ENCODE peak calls at places on chromosome 17, in six cellular contexts. R, N, L, T, J and O are unnamed samples.

GRCh38 chr17:2547176-2547575 is 35.5 kb upstream of the METTL16 start:
- DNase-seq in R (peak), N (no peak), L (no peak), T (no peak), J (no peak), O (no peak)

GRCh38 chr17:58083491-58084316 is 485 bp downstream of the DYNLL2 start:
- DNase-seq in R (peak), N (peak), L (peak), T (peak), J (peak), O (peak)

GRCh38 chr17:72967963-72968585 is 124.4 kb downstream of the SLC39A11 start:
- DNase-seq in R (no peak), N (no peak), L (no peak), T (no peak), J (no peak), O (no peak)

GRCh38 chr17:21365016-21365415 is 11.1 kb upstream of the KCNJ12 start:
- DNase-seq in R (no peak), N (no peak), L (no peak), T (no peak), J (no peak), O (no peak)

GRCh38 chr17:58758890-58759289 is 3.2 kb downstream of the PPM1E start:
- DNase-seq in R (no peak), N (no peak), L (no peak), T (no peak), J (no peak), O (no peak)

GRCh38 chr17:81315885-81316391 is 20.8 kb upstream of the SLC38A10 start:
- DNase-seq in R (no peak), N (no peak), L (no peak), T (no peak), J (no peak), O (no peak)

GRCh38 chr17:48037036-48037881 is at the start of gene COPZ2:
- DNase-seq in R (peak), N (peak), L (no peak), T (peak), J (peak), O (peak)

GRCh38 chr17:19720210-19720475 is 3.8 kb upstream of the SLC47A2 start:
- DNase-seq in R (no peak), N (no peak), L (no peak), T (no peak), J (no peak), O (no peak)

GRCh38 chr17:18946536-18946935 is 5.4 kb upstream of the SLC5A10 start:
- DNase-seq in R (no peak), N (no peak), L (no peak), T (no peak), J (peak), O (no peak)

GRCh38 chr17:75645889-75646625 is 12.8 kb downstream of the SMIM5 start:
- DNase-seq in R (peak), N (no peak), L (peak), T (no peak), J (peak), O (no peak)

GRCh38 chr17:57068222-57068658 is 16.8 kb upstream of the AKAP1 start:
- DNase-seq in R (no peak), N (no peak), L (no peak), T (no peak), J (peak), O (no peak)

GRCh38 chr17:10737168-10737622 is 7.4 kb upstream of the TMEM220 start:
- DNase-seq in R (peak), N (peak), L (peak), T (peak), J (peak), O (peak)

GRCh38 chr17:3554440-3554839 is 3.2 kb downstream of the TRPV3 start:
- DNase-seq in R (no peak), N (no peak), L (no peak), T (no peak), J (peak), O (no peak)

GRCh38 chr17:15981208-15981607 is 18.3 kb downstream of the ZSWIM7 start:
- DNase-seq in R (no peak), N (no peak), L (no peak), T (no peak), J (no peak), O (no peak)

GRCh38 chr17:70034158-70034557 is 40.9 kb upstream of the KCNJ16 start:
- DNase-seq in R (peak), N (no peak), L (no peak), T (no peak), J (no peak), O (no peak)

GRCh38 chr17:20300399-20301037 is 166.8 kb downstream of the LGALS9B start:
- DNase-seq in R (peak), N (peak), L (no peak), T (no peak), J (peak), O (no peak)

GRCh38 chr17:30372755-30373154 is 6.0 kb upstream of the CPD start:
- DNase-seq in R (no peak), N (no peak), L (no peak), T (no peak), J (peak), O (no peak)

GRCh38 chr17:6523330-6523729 is 33.0 kb downstream of the PITPNM3 start:
- DNase-seq in R (peak), N (no peak), L (no peak), T (no peak), J (peak), O (no peak)

GRCh38 chr17:67602974-67603373 is 114.8 kb upstream of the NOL11 start:
- DNase-seq in R (peak), N (peak), L (no peak), T (no peak), J (peak), O (peak)

GRCh38 chr17:49508061-49508865 is 13.2 kb downstream of the NGFR start:
- DNase-seq in R (no peak), N (no peak), L (no peak), T (no peak), J (peak), O (no peak)

GRCh38 chr17:57519199-57519598 is 225.9 kb downstream of the CCDC182 start:
- DNase-seq in R (no peak), N (no peak), L (no peak), T (no peak), J (no peak), O (no peak)

GRCh38 chr17:68036304-68037147 is 991 bp downstream of the KPNA2 start:
- DNase-seq in R (peak), N (no peak), L (no peak), T (no peak), J (no peak), O (no peak)

GRCh38 chr17:42409467-42410351 is 13.3 kb downstream of the CAVIN1 start:
- DNase-seq in R (peak), N (peak), L (no peak), T (no peak), J (no peak), O (no peak)

GRCh38 chr17:47957591-47958490 is at the start of gene PRR15L:
- DNase-seq in R (no peak), N (no peak), L (no peak), T (no peak), J (peak), O (no peak)

GRCh38 chr17:48374650-48375230 is 55.3 kb downstream of the SKAP1 start:
- DNase-seq in R (no peak), N (peak), L (no peak), T (no peak), J (peak), O (peak)

GRCh38 chr17:39352511-39352910 is 48.9 kb downstream of the FBXL20 start:
- DNase-seq in R (no peak), N (no peak), L (no peak), T (no peak), J (no peak), O (no peak)

GRCh38 chr17:37671813-37672544 is 28.7 kb upstream of the DDX52 start:
- DNase-seq in R (peak), N (peak), L (no peak), T (no peak), J (no peak), O (no peak)

GRCh38 chr17:58411408-58411894 is 5.9 kb downstream of the RNF43 start:
- DNase-seq in R (peak), N (no peak), L (no peak), T (no peak), J (no peak), O (no peak)

GRCh38 chr17:10127819-10128375 is 70.5 kb downstream of the GAS7 start:
- DNase-seq in R (peak), N (no peak), L (peak), T (peak), J (peak), O (no peak)

GRCh38 chr17:72378414-72379395 is 257.9 kb downstream of the SOX9 start:
- DNase-seq in R (no peak), N (no peak), L (no peak), T (no peak), J (peak), O (no peak)

GRCh38 chr17:49132699-49133364 is at the start of gene B4GALNT2:
- DNase-seq in R (no peak), N (no peak), L (no peak), T (no peak), J (peak), O (peak)

GRCh38 chr17:43316522-43317142 is 82.2 kb upstream of the ARL4D start:
- DNase-seq in R (no peak), N (no peak), L (no peak), T (no peak), J (no peak), O (no peak)